ENCODE peak calls at places on chromosome 6, in eight cellular contexts. One of them, this sample, is unnamed.

GRCh38 chr6:107113460-107114212 is 1.7 kb downstream of the BEND3 start:
- DNase-seq in NCI-H510A treated with DMSO at 0.1 percent for 48 hours: no peak
- DNase-seq in NK-92 treated with Interleukin-12 subunit alpha and Interleukin-12 subunit beta, amount 100 ng/mL, for 24 hours: no peak
- DNase-seq in H54: no peak
- DNase-seq in cardiac fibroblast: no peak
- DNase-seq in GM23248: no peak
- DNase-seq in A549: no peak
- DNase-seq in HTR-8/SVneo: no peak
- DNase-seq in this sample: no peak

GRCh38 chr6:46381579-46381978 is 109.7 kb downstream of the RCAN2 start:
- DNase-seq in NCI-H510A treated with DMSO at 0.1 percent for 48 hours: peak; percentile 74
- DNase-seq in NK-92 treated with Interleukin-12 subunit alpha and Interleukin-12 subunit beta, amount 100 ng/mL, for 24 hours: no peak
- DNase-seq in H54: no peak
- DNase-seq in cardiac fibroblast: no peak
- DNase-seq in GM23248: no peak
- DNase-seq in A549: no peak
- DNase-seq in HTR-8/SVneo: no peak
- DNase-seq in this sample: no peak

GRCh38 chr6:127641905-127642304 is 64.9 kb downstream of the C6orf58 start:
- DNase-seq in NCI-H510A treated with DMSO at 0.1 percent for 48 hours: no peak
- DNase-seq in NK-92 treated with Interleukin-12 subunit alpha and Interleukin-12 subunit beta, amount 100 ng/mL, for 24 hours: no peak
- DNase-seq in H54: peak; percentile 2
- DNase-seq in cardiac fibroblast: peak; percentile 50
- DNase-seq in GM23248: peak; percentile 60
- DNase-seq in A549: peak; percentile 15
- DNase-seq in HTR-8/SVneo: peak; percentile 33
- DNase-seq in this sample: no peak

GRCh38 chr6:158697798-158698197 is 47.9 kb downstream of the SYTL3 start:
- DNase-seq in NCI-H510A treated with DMSO at 0.1 percent for 48 hours: no peak
- DNase-seq in NK-92 treated with Interleukin-12 subunit alpha and Interleukin-12 subunit beta, amount 100 ng/mL, for 24 hours: no peak
- DNase-seq in H54: no peak
- DNase-seq in cardiac fibroblast: no peak
- DNase-seq in GM23248: peak; percentile 87
- DNase-seq in A549: no peak
- DNase-seq in HTR-8/SVneo: no peak
- DNase-seq in this sample: peak; percentile 81

GRCh38 chr6:13461805-13462204 is 25.6 kb downstream of the GFOD1 start:
- DNase-seq in NCI-H510A treated with DMSO at 0.1 percent for 48 hours: no peak
- DNase-seq in NK-92 treated with Interleukin-12 subunit alpha and Interleukin-12 subunit beta, amount 100 ng/mL, for 24 hours: no peak
- DNase-seq in H54: peak; percentile 44
- DNase-seq in cardiac fibroblast: no peak
- DNase-seq in GM23248: no peak
- DNase-seq in A549: no peak
- DNase-seq in HTR-8/SVneo: no peak
- DNase-seq in this sample: no peak

GRCh38 chr6:150915868-150916267 is 50.4 kb downstream of the MTHFD1L start:
- DNase-seq in NCI-H510A treated with DMSO at 0.1 percent for 48 hours: no peak
- DNase-seq in NK-92 treated with Interleukin-12 subunit alpha and Interleukin-12 subunit beta, amount 100 ng/mL, for 24 hours: no peak
- DNase-seq in H54: no peak
- DNase-seq in cardiac fibroblast: peak; percentile 89
- DNase-seq in GM23248: peak; percentile 90
- DNase-seq in A549: no peak
- DNase-seq in HTR-8/SVneo: no peak
- DNase-seq in this sample: no peak

GRCh38 chr6:135224037-135224647 is 43.0 kb downstream of the MYB start:
- DNase-seq in NCI-H510A treated with DMSO at 0.1 percent for 48 hours: no peak
- DNase-seq in NK-92 treated with Interleukin-12 subunit alpha and Interleukin-12 subunit beta, amount 100 ng/mL, for 24 hours: no peak
- DNase-seq in H54: no peak
- DNase-seq in cardiac fibroblast: no peak
- DNase-seq in GM23248: no peak
- DNase-seq in A549: no peak
- DNase-seq in HTR-8/SVneo: no peak
- DNase-seq in this sample: no peak

GRCh38 chr6:36595168-36595818 is 1.1 kb downstream of the SRSF3 start:
- DNase-seq in NCI-H510A treated with DMSO at 0.1 percent for 48 hours: peak; percentile 33
- DNase-seq in NK-92 treated with Interleukin-12 subunit alpha and Interleukin-12 subunit beta, amount 100 ng/mL, for 24 hours: no peak
- DNase-seq in H54: no peak
- DNase-seq in cardiac fibroblast: peak; percentile 71
- DNase-seq in GM23248: peak; percentile 80
- DNase-seq in A549: no peak
- DNase-seq in HTR-8/SVneo: no peak
- DNase-seq in this sample: no peak

GRCh38 chr6:115591973-115592486 is 468.7 kb downstream of the FRK start:
- DNase-seq in NCI-H510A treated with DMSO at 0.1 percent for 48 hours: no peak
- DNase-seq in NK-92 treated with Interleukin-12 subunit alpha and Interleukin-12 subunit beta, amount 100 ng/mL, for 24 hours: no peak
- DNase-seq in H54: no peak
- DNase-seq in cardiac fibroblast: no peak
- DNase-seq in GM23248: peak; percentile 2
- DNase-seq in A549: no peak
- DNase-seq in HTR-8/SVneo: no peak
- DNase-seq in this sample: no peak

GRCh38 chr6:132161283-132161682 is 210.1 kb upstream of the CCN2 start:
- DNase-seq in NCI-H510A treated with DMSO at 0.1 percent for 48 hours: no peak
- DNase-seq in NK-92 treated with Interleukin-12 subunit alpha and Interleukin-12 subunit beta, amount 100 ng/mL, for 24 hours: no peak
- DNase-seq in H54: no peak
- DNase-seq in cardiac fibroblast: peak; percentile 77
- DNase-seq in GM23248: peak; percentile 55
- DNase-seq in A549: peak; percentile 1
- DNase-seq in HTR-8/SVneo: peak; percentile 8
- DNase-seq in this sample: no peak

GRCh38 chr6:43952746-43953145 is 174.5 kb downstream of the MRPL14 start:
- DNase-seq in NCI-H510A treated with DMSO at 0.1 percent for 48 hours: no peak
- DNase-seq in NK-92 treated with Interleukin-12 subunit alpha and Interleukin-12 subunit beta, amount 100 ng/mL, for 24 hours: no peak
- DNase-seq in H54: no peak
- DNase-seq in cardiac fibroblast: no peak
- DNase-seq in GM23248: no peak
- DNase-seq in A549: no peak
- DNase-seq in HTR-8/SVneo: no peak
- DNase-seq in this sample: no peak

GRCh38 chr6:48474764-48475674 is 364.0 kb upstream of the PTCHD4 start:
- DNase-seq in NCI-H510A treated with DMSO at 0.1 percent for 48 hours: no peak
- DNase-seq in NK-92 treated with Interleukin-12 subunit alpha and Interleukin-12 subunit beta, amount 100 ng/mL, for 24 hours: no peak
- DNase-seq in H54: no peak
- DNase-seq in cardiac fibroblast: peak; percentile 64
- DNase-seq in GM23248: peak; percentile 0
- DNase-seq in A549: no peak
- DNase-seq in HTR-8/SVneo: no peak
- DNase-seq in this sample: no peak

This sample was measured in BJ.